ENCODE peak calls at places on chromosomes 12 and 14, in four cellular contexts. Y is neural progenitor cell, B is GM23248, W is right atrium auricular region. R is an unnamed sample.

GRCh38 chr12:22656835-22657234 is 31.9 kb downstream of the ETNK1 start:
- DNase-seq in Y (no peak), B (no peak), W (no peak), R (no peak)

GRCh38 chr12:3195337-3195736 is 118.2 kb downstream of the TSPAN9 start:
- DNase-seq in W (no peak), Y (no peak), B (no peak), R (no peak)

GRCh38 chr14:30252151-30252550 is 306.8 kb upstream of the G2E3 start:
- DNase-seq in B (no peak), Y (no peak), W (no peak), R (no peak)

GRCh38 chr12:20601668-20602280 is 93.4 kb upstream of the SLCO1C1 start:
- DNase-seq in Y (peak; percentile 14), B (peak; percentile 61), W (no peak), R (no peak)

GRCh38 chr12:47247418-47247817 is 167.7 kb upstream of the AMIGO2 start:
- DNase-seq in W (no peak), Y (no peak), B (no peak), R (no peak)

GRCh38 chr14:103453791-103454190 is 68.6 kb downstream of the MARK3 start:
- DNase-seq in Y (no peak), W (no peak), B (no peak), R (no peak)

GRCh38 chr12:23906329-23906728 is 43.1 kb downstream of the SOX5 start:
- DNase-seq in W (no peak), B (peak; percentile 9), Y (peak; percentile 63), R (no peak)

GRCh38 chr12:31492599-31493196 is 98.2 kb downstream of the DENND5B start:
- DNase-seq in B (no peak), W (no peak), Y (no peak), R (no peak)

GRCh38 chr12:68468036-68468435 is 135.9 kb upstream of the MDM1 start:
- DNase-seq in W (no peak), Y (no peak), B (peak; percentile 41), R (no peak)

GRCh38 chr12:116534341-116535121 is 24.6 kb upstream of the MAP1LC3B2 start:
- DNase-seq in Y (peak; percentile 36), W (no peak), B (peak; percentile 30), R (no peak)

GRCh38 chr14:54186821-54187365 is 209.9 kb upstream of the CDKN3 start:
- DNase-seq in W (no peak), B (no peak), Y (no peak), R (no peak)

GRCh38 chr12:131242741-131243496 is 289.2 kb downstream of the ADGRD1 start:
- DNase-seq in W (no peak), B (peak; percentile 7), Y (peak; percentile 66), R (no peak)

GRCh38 chr14:86153480-86153879 is 623.5 kb downstream of the FLRT2 start:
- DNase-seq in B (no peak), Y (peak; percentile 30), W (no peak), R (no peak)

GRCh38 chr12:115756804-115757203 is 520.7 kb downstream of the MED13L start:
- DNase-seq in W (no peak), Y (no peak), B (no peak), R (no peak)

GRCh38 chr12:66352197-66352596 is 49.9 kb downstream of the HELB start:
- DNase-seq in W (no peak), Y (peak; percentile 58), B (peak; percentile 33), R (no peak)

GRCh38 chr12:779745-780734 is 27.7 kb downstream of the WNK1 start:
- DNase-seq in B (peak; percentile 80), W (no peak), Y (no peak), R (no peak)

GRCh38 chr14:49940805-49941421 is 48.0 kb downstream of the ARF6 start:
- DNase-seq in W (no peak), B (peak; percentile 69), Y (no peak), R (no peak)

GRCh38 chr12:49543914-49544815 is 5.3 kb downstream of the KCNH3 start:
- DNase-seq in Y (no peak), W (no peak), B (no peak), R (no peak)

GRCh38 chr14:69741055-69741454 is 25.9 kb upstream of the SRSF5 start:
- DNase-seq in B (no peak), Y (no peak), W (no peak), R (peak; percentile 11)

GRCh38 chr12:116381744-116382455 is 104.4 kb upstream of the MED13L start:
- DNase-seq in W (no peak), B (peak; percentile 97), Y (peak; percentile 92), R (no peak)

GRCh38 chr12:79115743-79116142 is 251.2 kb downstream of the SYT1 start:
- DNase-seq in Y (no peak), B (no peak), W (no peak), R (no peak)

GRCh38 chr12:52394836-52395405 is 9.5 kb upstream of the KRT84 start:
- DNase-seq in W (no peak), Y (no peak), B (no peak), R (no peak)

GRCh38 chr14:105389534-105389933 is 8.8 kb upstream of the TEX22 start:
- DNase-seq in W (no peak), B (no peak), Y (no peak), R (no peak)
- H3K27ac ChIP-seq in W (peak overlapping the region; percentile 31), B (no peak overlapping the region), Y (no peak overlapping the region), R (no peak overlapping the region)

DNA sequence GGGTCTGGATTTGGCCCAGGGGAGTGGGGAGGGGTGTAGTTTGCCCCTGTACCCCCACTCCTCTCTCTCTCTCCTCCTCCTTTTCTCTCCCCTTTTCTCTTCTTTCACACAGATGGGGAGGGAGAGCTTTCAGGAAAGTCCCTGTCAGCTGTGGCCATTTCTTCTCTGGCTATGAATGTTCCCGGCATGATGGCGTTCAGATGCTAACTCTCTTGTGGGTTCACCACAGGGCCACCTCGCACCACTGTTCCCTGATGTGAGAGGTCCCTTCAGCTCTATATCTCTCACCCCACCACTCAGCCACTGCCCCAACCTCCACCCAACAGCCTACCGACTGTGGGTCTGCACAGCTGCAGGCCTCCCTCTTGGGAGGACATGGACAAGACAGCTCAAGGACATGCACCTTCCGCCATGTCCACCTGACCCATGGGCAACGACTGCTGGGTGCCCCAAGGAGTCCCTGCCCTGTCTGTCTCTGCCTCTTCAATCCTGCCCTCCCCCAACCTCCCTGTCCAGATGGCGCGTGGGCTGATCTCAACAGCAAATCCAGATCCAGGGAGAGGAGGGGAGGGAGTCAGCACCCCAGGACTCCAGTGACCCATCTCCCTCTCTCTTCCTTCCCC is 15.9 kb upstream of the RPS6KL1 start:
- DNase-seq in Y (no peak), W (no peak), B (no peak), R (no peak)
- H3K27ac ChIP-seq in Y (no peak overlapping the region), W (peak overlapping the region; percentile 78), B (no peak overlapping the region), R (peak overlapping the region; percentile 77)

GRCh38 chr12:55942055-55942454 is 11.1 kb downstream of the DGKA start:
- DNase-seq in B (no peak), Y (no peak), W (no peak), R (no peak)
- H3K27ac ChIP-seq in B (no peak overlapping the region), Y (no peak overlapping the region), W (no peak overlapping the region), R (no peak overlapping the region)

GRCh38 chr14:37198273-37198598 is 499 bp downstream of the MIPOL1 start:
- DNase-seq in W (no peak), B (no peak), Y (no peak), R (no peak)
- H3K27ac ChIP-seq in W (peak overlapping the region; percentile 90), B (peak overlapping the region; percentile 93), Y (no peak overlapping the region), R (peak overlapping the region; percentile 84)

R was measured in vagina.